ENCODE peak calls at places on chromosomes 7 and 10, in four cellular contexts. P is CD4-positive, alpha-beta memory T cell; L is choroid plexus epithelial cell; H is right cardiac atrium. U is an unnamed sample.

GRCh38 chr10:60441515-60441914 is 51.8 kb upstream of the ANK3 start:
- DNase-seq in H (no peak), P (no peak), L (peak), U (peak)

GRCh38 chr10:103772096-103772845 is 83.1 kb downstream of the SH3PXD2A start:
- DNase-seq in H (peak), P (peak), L (peak), U (peak)

GRCh38 chr7:39566056-39566921 is at the start of gene YAE1:
- DNase-seq in P (peak), H (peak), L (peak), U (peak)

GRCh38 chr10:103911021-103911459 is 6.9 kb downstream of the STN1 start:
- DNase-seq in P (peak), H (no peak), L (no peak), U (no peak)

GRCh38 chr10:79260803-79261740 is 86.2 kb upstream of the PPIF start:
- DNase-seq in L (peak), P (no peak), H (no peak), U (no peak)

GRCh38 chr10:19041176-19041575 is 7.4 kb upstream of the MALRD1 start:
- DNase-seq in P (no peak), L (peak), H (no peak), U (no peak)

GRCh38 chr10:77563638-77564270 is 73.9 kb downstream of the KCNMA1 start:
- DNase-seq in P (no peak), L (no peak), H (no peak), U (no peak)

GRCh38 chr7:158492372-158492771 is 95.3 kb downstream of the PTPRN2 start:
- DNase-seq in L (no peak), H (no peak), P (no peak), U (no peak)

GRCh38 chr7:21044913-21045312 is 258.2 kb upstream of the SP8 start:
- DNase-seq in L (no peak), H (no peak), P (no peak), U (no peak)

GRCh38 chr7:120858299-120858636 is 324 bp upstream of the TSPAN12 start:
- DNase-seq in H (no peak), L (peak), P (no peak), U (no peak)
- H3K4me3 ChIP-seq in H (peak), L (peak), P (no peak), U (peak)

DNA sequence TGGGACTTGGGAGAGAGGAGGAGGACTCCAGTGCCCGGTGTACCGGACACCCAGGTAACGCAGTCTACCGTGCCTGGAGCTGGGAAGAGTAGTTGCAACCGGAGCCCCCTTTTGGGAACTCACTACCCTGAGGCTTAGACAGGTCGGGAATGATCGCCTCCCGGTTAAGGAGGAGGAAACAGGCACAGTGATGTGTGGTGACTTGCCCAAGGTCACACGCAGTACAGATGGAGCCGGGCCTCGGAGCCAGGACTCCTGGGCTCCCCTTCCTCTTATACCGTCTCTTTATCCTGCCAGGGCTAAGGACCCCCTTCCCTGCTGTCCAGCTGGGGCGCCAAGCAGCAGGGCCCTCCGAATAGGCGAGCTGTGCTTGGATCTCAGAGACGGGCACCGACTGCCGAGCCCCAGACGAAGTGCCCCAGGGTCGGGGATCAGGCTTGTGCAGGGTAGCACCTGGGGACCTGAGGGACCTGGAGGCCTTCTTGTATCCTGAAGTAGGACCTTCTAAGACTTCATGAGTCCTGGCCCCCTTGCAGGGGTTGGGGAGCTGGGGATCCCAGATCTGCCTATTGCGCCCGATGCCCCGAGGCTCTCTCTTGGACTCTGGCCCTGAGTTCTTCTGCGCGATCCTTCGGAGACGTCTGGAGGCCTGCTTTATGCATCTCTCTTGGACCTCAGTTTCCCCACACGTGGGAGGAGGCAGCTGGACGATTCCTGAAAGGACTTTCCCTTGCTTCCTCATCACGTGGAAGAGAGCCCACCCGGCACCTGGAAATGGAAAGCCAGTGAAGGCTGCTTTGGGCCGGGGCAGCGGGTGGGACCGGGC is 767 bp upstream of the CYP26A1 start:
- DNase-seq in H (no peak), P (no peak), L (no peak), U (no peak)
- H3K4me3 ChIP-seq in H (peak), P (no peak), L (no peak), U (peak)

GRCh38 chr10:74913321-74913980 is 87.1 kb downstream of the KAT6B start:
- DNase-seq in L (no peak), H (no peak), P (no peak), U (no peak)
- H3K4me3 ChIP-seq in L (no peak), H (no peak), P (no peak), U (no peak)

GRCh38 chr10:91887900-91888225 is 21.4 kb downstream of the FGFBP3 start:
- DNase-seq in L (no peak), P (no peak), H (no peak), U (no peak)
- H3K4me3 ChIP-seq in L (peak), P (peak), H (peak), U (no peak)

DNA sequence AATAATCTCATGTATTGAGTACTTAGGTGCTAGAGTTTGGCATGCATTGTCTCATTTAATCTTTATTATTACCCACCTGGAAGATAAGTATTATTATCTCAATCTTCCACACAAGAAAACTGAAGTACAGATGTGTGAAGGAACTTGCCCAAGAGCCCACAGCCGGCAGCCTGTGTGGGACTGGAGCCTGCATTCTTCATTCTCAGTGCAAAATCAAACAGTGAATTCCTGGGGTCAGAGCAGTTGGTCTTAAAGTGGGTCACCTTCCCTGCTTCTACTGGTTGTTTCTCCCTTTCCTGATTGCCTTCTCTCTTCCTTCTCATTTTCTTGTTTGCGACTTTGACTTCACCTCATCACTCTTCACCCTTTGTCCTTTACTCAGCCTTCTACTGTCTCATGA is 144.7 kb upstream of the LYZL1 start:
- DNase-seq in L (peak), P (no peak), H (no peak), U (no peak)
- H3K4me3 ChIP-seq in L (no peak), P (no peak), H (no peak), U (no peak)

GRCh38 chr10:11647676-11648075 is 36.2 kb upstream of the USP6NL start:
- DNase-seq in L (peak), P (no peak), H (no peak), U (no peak)
- H3K4me3 ChIP-seq in L (no peak), P (no peak), H (no peak), U (no peak)

DNA sequence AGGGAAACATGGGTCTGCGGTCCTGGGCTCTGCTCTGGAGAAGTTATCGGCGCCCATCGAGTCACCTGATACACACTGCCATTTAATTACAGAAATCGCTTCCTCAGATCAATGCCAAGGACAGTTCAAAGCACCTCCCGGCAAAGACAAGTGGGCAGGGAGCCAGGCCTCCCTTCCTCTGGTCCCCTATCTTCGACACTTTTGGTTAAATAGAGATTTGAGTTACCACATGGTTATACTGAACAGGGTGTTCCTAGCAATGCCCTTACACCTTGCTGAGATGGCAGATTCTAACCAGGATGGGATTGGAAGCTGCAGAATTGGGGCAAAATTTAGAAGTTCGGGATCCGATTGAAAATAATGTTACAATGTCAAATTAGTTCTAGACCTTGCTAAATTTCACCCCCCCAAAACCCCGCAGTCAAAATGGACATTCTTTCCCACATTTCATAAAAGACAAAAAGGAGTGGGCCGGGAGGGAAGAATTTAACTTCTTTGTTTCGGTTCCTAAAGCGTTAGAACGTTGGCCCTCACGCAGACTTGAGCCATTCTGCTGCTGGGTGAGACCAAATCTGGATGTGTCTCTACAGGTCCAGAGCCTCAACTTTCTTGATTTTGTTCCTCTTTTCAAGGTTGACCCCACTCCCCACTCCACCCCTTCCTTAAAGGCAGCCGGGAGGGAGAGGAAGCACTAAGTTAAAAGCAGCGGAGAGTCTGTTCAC is 2.2 kb upstream of the DLX5 start:
- DNase-seq in P (no peak), H (no peak), L (no peak), U (no peak)
- H3K4me3 ChIP-seq in P (no peak), H (peak), L (peak), U (no peak)

GRCh38 chr7:43108255-43109011 is 4.0 kb upstream of the HECW1 start:
- DNase-seq in L (peak), H (peak), P (no peak), U (peak)
- H3K4me3 ChIP-seq in L (no peak), H (no peak), P (no peak), U (no peak)

GRCh38 chr7:111869266-111869665 is 307.0 kb upstream of the IMMP2L start:
- DNase-seq in L (no peak), H (no peak), P (no peak), U (no peak)

GRCh38 chr7:111866787-111867186 is 304.5 kb upstream of the IMMP2L start:
- DNase-seq in L (no peak), H (no peak), P (no peak), U (no peak)

GRCh38 chr7:111864291-111864976 is 302.1 kb upstream of the IMMP2L start:
- DNase-seq in H (no peak), L (peak), P (no peak), U (no peak)

GRCh38 chr7:111865430-111865829 is 303.1 kb upstream of the IMMP2L start:
- DNase-seq in L (no peak), P (no peak), H (no peak), U (no peak)

DNA sequence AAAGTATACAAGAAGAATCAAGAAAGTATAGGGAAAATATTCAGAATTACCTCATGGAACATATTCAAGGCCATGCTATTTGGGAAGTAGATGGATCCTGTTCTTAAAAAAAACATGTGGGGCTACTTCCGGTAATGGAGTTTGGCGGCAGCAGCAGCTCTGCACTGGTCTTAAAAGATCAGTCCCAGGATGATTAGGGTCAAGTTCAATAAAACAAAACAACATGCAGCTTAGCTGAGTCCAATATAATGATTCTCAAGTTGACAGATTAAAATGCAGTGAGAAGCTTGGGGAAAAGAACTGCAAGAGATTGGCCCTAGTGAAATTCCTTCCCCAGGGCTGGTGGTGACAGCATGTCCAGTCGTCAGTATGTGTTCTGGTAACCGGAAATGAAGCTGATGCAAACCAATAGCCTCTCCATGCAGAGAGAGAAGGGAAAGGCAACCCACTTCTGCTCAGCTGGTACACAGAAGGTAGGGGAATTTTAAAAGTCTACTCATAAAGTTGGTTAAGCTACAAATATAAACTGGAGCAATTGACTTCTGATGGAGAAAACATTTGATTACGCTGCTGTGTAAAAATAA is 305.1 kb upstream of the IMMP2L start:
- DNase-seq in H (no peak), P (no peak), L (peak), U (no peak)
- H3K4me3 ChIP-seq in H (no peak), P (no peak), L (no peak), U (no peak)

U was measured in Jurkat, Clone E6-1.